ENCODE peak calls at places on chromosome 11, in nine cellular contexts. A is tibial nerve, O is ovary, R is OCI-LY7, K is stomach, V is WTC11, Z is NB4, Y is pancreas, E is endothelial cell. Q is an unnamed sample.

GRCh38 chr11:92180226-92180625 is 44.4 kb upstream of the FAT3 start:
- DNase-seq in A (no peak), O (no peak), R (no peak), K (no peak), V (no peak), Z (no peak), Y (no peak), E (no peak), Q (no peak)

GRCh38 chr11:32115406-32115805 is 24.5 kb downstream of the RCN1 start:
- DNase-seq in A (no peak), O (no peak), R (no peak), K (no peak), V (no peak), Z (no peak), Y (no peak), E (no peak), Q (no peak)

GRCh38 chr11:75654314-75654713 is 14.5 kb downstream of the MAP6 start:
- DNase-seq in A (no peak), O (no peak), R (no peak), K (no peak), V (no peak), Z (no peak), Y (no peak), E (no peak), Q (no peak)

GRCh38 chr11:41978951-41979350 is 519.5 kb upstream of the LRRC4C start:
- DNase-seq in A (no peak), O (no peak), R (no peak), K (no peak), V (no peak), Z (no peak), Y (no peak), E (no peak), Q (no peak)

GRCh38 chr11:36073411-36074203 is 129.7 kb downstream of the LDLRAD3 start:
- DNase-seq in A (no peak), O (peak; percentile 43), R (no peak), K (peak; percentile 36), V (no peak), Z (no peak), Y (no peak), E (no peak), Q (peak; percentile 43)

GRCh38 chr11:324131-324530 is 3.5 kb upstream of the IFITM3 start:
- DNase-seq in A (no peak), O (peak; percentile 34), R (no peak), K (no peak), V (no peak), Z (no peak), Y (no peak), E (no peak), Q (no peak)

GRCh38 chr11:69260622-69261021 is 33.3 kb upstream of the MYEOV start:
- DNase-seq in A (no peak), O (no peak), R (no peak), K (no peak), V (no peak), Z (no peak), Y (no peak), E (no peak), Q (no peak)

GRCh38 chr11:123125169-123125568 is 63.2 kb upstream of the HSPA8 start:
- DNase-seq in A (no peak), O (no peak), R (no peak), K (no peak), V (no peak), Z (no peak), Y (no peak), E (no peak), Q (no peak)

GRCh38 chr11:128776088-128776433 is 82.2 kb downstream of the FLI1 start:
- DNase-seq in A (no peak), O (no peak), R (no peak), K (no peak), V (no peak), Z (no peak), Y (no peak), E (no peak), Q (no peak)

GRCh38 chr11:71218789-71219499 is 33.4 kb downstream of the SHANK2 start:
- DNase-seq in A (no peak), O (no peak), R (no peak), K (no peak), V (no peak), Z (no peak), Y (no peak), E (no peak), Q (no peak)

GRCh38 chr11:117316197-117316961 is at the start of gene BACE1:
- DNase-seq in A (peak; percentile 43), O (peak; percentile 86), R (no peak), K (peak; percentile 77), V (peak; percentile 91), Z (peak; percentile 80), Y (peak; percentile 89), E (peak; percentile 72), Q (peak; percentile 89)

GRCh38 chr11:29018631-29019030 is 910.4 kb downstream of the METTL15 start:
- DNase-seq in A (no peak), O (no peak), R (no peak), K (no peak), V (no peak), Z (no peak), Y (no peak), E (no peak), Q (no peak)

GRCh38 chr11:30017467-30017895 is 651 bp upstream of the KCNA4 start:
- DNase-seq in A (no peak), O (no peak), R (no peak), K (no peak), V (peak; percentile 29), Z (no peak), Y (no peak), E (no peak), Q (no peak)

GRCh38 chr11:58286249-58286648 is 18.2 kb upstream of the OR10W1 start:
- DNase-seq in A (no peak), O (no peak), R (peak; percentile 39), K (no peak), V (no peak), Z (peak; percentile 56), Y (no peak), E (peak; percentile 8), Q (no peak)

GRCh38 chr11:120121336-120121735 is 16.6 kb downstream of the TRIM29 start:
- DNase-seq in A (no peak), O (no peak), R (no peak), K (no peak), V (no peak), Z (no peak), Y (no peak), E (no peak), Q (no peak)

GRCh38 chr11:119624102-119624615 is 104.8 kb downstream of the NECTIN1 start:
- DNase-seq in A (no peak), O (no peak), R (peak; percentile 29), K (no peak), V (no peak), Z (peak; percentile 23), Y (no peak), E (no peak), Q (no peak)

GRCh38 chr11:95257596-95257995 is 26.6 kb upstream of the SESN3 start:
- DNase-seq in A (no peak), O (no peak), R (peak; percentile 36), K (no peak), V (no peak), Z (no peak), Y (no peak), E (no peak), Q (no peak)

GRCh38 chr11:95256204-95256819 is 25.3 kb upstream of the SESN3 start:
- DNase-seq in A (no peak), O (peak; percentile 34), R (peak; percentile 80), K (no peak), V (no peak), Z (peak; percentile 99), Y (no peak), E (no peak), Q (no peak)

GRCh38 chr11:95248666-95249467 is 17.9 kb upstream of the SESN3 start:
- DNase-seq in A (no peak), O (no peak), R (peak; percentile 46), K (no peak), V (peak; percentile 31), Z (no peak), Y (no peak), E (no peak), Q (no peak)

GRCh38 chr11:95255523-95256165 is 24.6 kb upstream of the SESN3 start:
- DNase-seq in A (no peak), O (no peak), R (peak; percentile 24), K (no peak), V (no peak), Z (no peak), Y (no peak), E (no peak), Q (no peak)

GRCh38 chr11:95254139-95254704 is 23.2 kb upstream of the SESN3 start:
- DNase-seq in A (peak; percentile 61), O (peak; percentile 83), R (peak; percentile 96), K (peak; percentile 73), V (peak; percentile 48), Z (peak; percentile 97), Y (peak; percentile 58), E (peak; percentile 59), Q (peak; percentile 83)
- TF ChIP-seq CTCF in A (no peak), O (no peak), R (no peak), K (no peak), V (no peak), Z (no peak), Y (no peak), E (no peak), Q (no peak)

DNA sequence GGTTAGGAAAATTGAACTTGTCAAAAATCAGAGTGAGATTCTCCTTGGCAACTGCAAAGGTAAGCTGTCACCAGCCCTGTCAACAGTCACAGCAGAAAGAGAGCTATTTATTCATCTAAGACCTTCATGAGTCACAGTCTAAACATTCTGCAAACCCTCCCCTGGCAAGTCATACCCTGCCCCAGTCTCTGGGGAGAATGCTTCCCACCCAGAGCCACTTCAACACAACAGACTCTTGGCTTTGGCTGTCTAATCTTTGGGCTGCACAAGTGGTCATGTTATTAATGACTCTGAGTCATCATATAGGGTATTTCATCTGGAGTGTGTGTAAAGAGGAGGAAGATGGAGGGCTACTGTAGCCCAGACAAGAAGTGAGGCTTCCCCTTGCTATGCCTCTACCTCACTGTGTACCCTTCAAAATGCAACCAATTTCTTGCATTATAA is 153.4 kb downstream of the CCDC34 start:
- DNase-seq in A (no peak), O (no peak), R (no peak), K (no peak), V (no peak), Z (peak; percentile 94), Y (peak; percentile 48), E (no peak), Q (peak; percentile 65)
- TF ChIP-seq CTCF in A (no peak), O (no peak), R (no peak), K (no peak), V (no peak), Z (no peak), Y (no peak), E (no peak), Q (no peak)

DNA sequence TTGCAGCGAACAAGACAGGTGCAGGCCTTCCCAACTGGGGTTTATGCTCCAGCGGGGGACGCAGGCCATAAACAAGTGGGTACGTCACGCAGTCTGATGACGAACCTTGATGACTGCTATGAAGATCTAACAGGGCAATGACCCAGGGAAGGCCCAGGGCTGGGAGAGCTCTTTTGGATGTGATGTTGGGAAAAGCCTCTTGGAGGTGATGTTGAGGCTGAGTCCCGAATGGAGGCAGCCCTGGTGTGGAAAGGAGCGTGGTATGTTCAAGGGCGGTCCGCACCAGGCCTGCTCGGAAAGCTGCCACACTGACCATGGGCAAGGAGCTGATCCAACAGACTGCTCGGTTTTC is 5.8 kb downstream of the FADS2 start:
- DNase-seq in A (no peak), O (no peak), R (no peak), K (no peak), V (no peak), Z (peak; percentile 40), Y (no peak), E (no peak), Q (no peak)
- TF ChIP-seq CTCF in A (no peak), O (no peak), R (no peak), K (no peak), V (no peak), Z (no peak), Y (no peak), E (no peak), Q (no peak)

GRCh38 chr11:91047882-91048281 is 825.0 kb upstream of the CHORDC1 start:
- DNase-seq in A (no peak), O (no peak), R (no peak), K (no peak), V (no peak), Z (no peak), Y (no peak), E (no peak), Q (no peak)
- TF ChIP-seq CTCF in A (no peak), O (no peak), R (no peak), K (no peak), V (no peak), Z (no peak), Y (no peak), E (no peak), Q (no peak)

Q was measured in heart left ventricle.